ENCODE peak calls at places on chromosome 14, in six cellular contexts. I is H1, H is IMR-90, Z is neuronal stem cell, C is trophoblast cell, K is H9. O is an unnamed sample.

GRCh38 chr14:61460853-61461611 is 139.7 kb downstream of the PRKCH start:
- DNase-seq in H (peak; percentile 26), K (no peak), C (no peak), I (peak; percentile 42), Z (no peak), O (no peak)

GRCh38 chr14:71117839-71118743 is 210.8 kb downstream of the PCNX1 start:
- DNase-seq in I (no peak), Z (no peak), H (peak; percentile 78), C (peak; percentile 88), K (no peak), O (peak; percentile 93)

GRCh38 chr14:39322807-39323206 is 89.1 kb downstream of the MIA2 start:
- DNase-seq in K (no peak), I (no peak), Z (no peak), H (peak; percentile 51), C (no peak), O (no peak)

GRCh38 chr14:34615507-34615906 is 14.4 kb downstream of the SNX6 start:
- DNase-seq in C (no peak), I (no peak), K (no peak), H (no peak), Z (no peak), O (no peak)

GRCh38 chr14:103206023-103206481 is 82.8 kb downstream of the TNFAIP2 start:
- DNase-seq in K (no peak), I (no peak), C (peak; percentile 44), Z (no peak), H (no peak), O (no peak)

GRCh38 chr14:101072531-101072930 is 169.0 kb upstream of the RTL1 start:
- DNase-seq in K (peak; percentile 41), Z (no peak), C (no peak), H (peak; percentile 30), I (peak; percentile 45), O (peak; percentile 16)

GRCh38 chr14:28577711-28578131 is 188.9 kb upstream of the FOXG1 start:
- DNase-seq in Z (no peak), H (no peak), C (no peak), K (no peak), I (no peak), O (no peak)

GRCh38 chr14:80862983-80863382 is 78.6 kb downstream of the CEP128 start:
- DNase-seq in Z (no peak), K (no peak), C (no peak), H (no peak), I (no peak), O (no peak)

GRCh38 chr14:50980451-50980850 is 36.2 kb upstream of the PYGL start:
- DNase-seq in C (peak; percentile 77), Z (no peak), H (no peak), K (no peak), I (no peak), O (no peak)

GRCh38 chr14:69693145-69693544 is 73.8 kb upstream of the SRSF5 start:
- DNase-seq in Z (no peak), I (no peak), K (no peak), H (no peak), C (no peak), O (no peak)

GRCh38 chr14:77375973-77376372 is 921 bp downstream of the TMED8 start:
- DNase-seq in I (no peak), K (no peak), Z (no peak), C (no peak), H (no peak), O (no peak)

GRCh38 chr14:37326434-37326833 is 128.7 kb downstream of the MIPOL1 start:
- DNase-seq in H (no peak), C (no peak), K (no peak), I (no peak), Z (no peak), O (no peak)

GRCh38 chr14:80926706-80927384 is 14.7 kb downstream of the CEP128 start:
- DNase-seq in I (no peak), C (peak; percentile 94), H (peak; percentile 90), K (no peak), Z (no peak), O (peak; percentile 86)

GRCh38 chr14:94707494-94707893 is 62.4 kb downstream of the GSC start:
- DNase-seq in I (no peak), Z (no peak), C (no peak), K (peak; percentile 91), H (no peak), O (no peak)

GRCh38 chr14:76908834-76909233 is 82.6 kb downstream of the LRRC74A start:
- DNase-seq in I (no peak), Z (no peak), H (no peak), K (no peak), C (peak; percentile 21), O (no peak)

GRCh38 chr14:60317609-60318008 is 68.6 kb downstream of the PPM1A start:
- DNase-seq in Z (no peak), H (no peak), K (peak; percentile 56), I (no peak), C (no peak), O (no peak)

GRCh38 chr14:92726135-92726932 is 22.1 kb downstream of the LGMN start:
- DNase-seq in C (peak; percentile 76), I (no peak), Z (no peak), H (peak; percentile 89), K (no peak), O (peak; percentile 97)

DNA sequence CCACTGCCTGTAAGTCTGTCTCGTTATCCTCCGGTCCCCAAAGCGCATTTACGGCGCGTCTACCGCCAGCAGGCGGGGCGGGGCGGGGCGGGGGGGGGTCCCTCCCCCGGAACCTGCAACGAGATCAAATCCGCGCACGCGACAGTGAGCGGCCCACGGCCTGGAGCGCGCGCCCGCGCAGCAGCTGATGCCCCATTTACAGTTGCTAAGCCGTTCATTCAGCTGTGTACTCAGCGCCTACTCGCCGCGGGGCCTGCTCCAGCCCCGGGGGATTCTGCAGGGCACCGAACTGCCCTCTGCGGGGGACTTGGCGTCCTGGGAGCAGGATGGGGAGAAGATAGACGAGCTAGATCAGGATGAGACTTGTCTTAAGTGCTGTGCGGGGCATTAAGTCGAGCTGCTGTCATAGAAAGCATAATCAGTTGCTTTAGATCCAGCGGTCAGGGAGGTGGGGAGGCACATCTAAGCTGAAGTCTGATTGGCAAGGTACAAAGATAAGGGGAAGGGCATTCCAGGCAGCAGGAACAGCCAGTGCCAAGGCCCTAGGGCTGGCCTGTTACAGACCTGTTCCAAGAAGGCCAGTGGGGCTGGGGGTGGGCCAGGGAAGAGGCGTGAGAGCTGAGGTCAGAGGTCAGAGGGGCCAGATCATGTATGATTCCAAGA is 1.4 kb upstream of the CCDC85C start:
- DNase-seq in K (peak; percentile 49), Z (no peak), I (peak; percentile 71), H (peak; percentile 74), C (peak; percentile 35), O (peak; percentile 57)
- H2BK120ac ChIP-seq in K (no peak overlapping the region), Z (no peak overlapping the region), I (no peak overlapping the region), H (peak overlapping the region; percentile 47), C (no peak overlapping the region), O (no peak overlapping the region)

DNA sequence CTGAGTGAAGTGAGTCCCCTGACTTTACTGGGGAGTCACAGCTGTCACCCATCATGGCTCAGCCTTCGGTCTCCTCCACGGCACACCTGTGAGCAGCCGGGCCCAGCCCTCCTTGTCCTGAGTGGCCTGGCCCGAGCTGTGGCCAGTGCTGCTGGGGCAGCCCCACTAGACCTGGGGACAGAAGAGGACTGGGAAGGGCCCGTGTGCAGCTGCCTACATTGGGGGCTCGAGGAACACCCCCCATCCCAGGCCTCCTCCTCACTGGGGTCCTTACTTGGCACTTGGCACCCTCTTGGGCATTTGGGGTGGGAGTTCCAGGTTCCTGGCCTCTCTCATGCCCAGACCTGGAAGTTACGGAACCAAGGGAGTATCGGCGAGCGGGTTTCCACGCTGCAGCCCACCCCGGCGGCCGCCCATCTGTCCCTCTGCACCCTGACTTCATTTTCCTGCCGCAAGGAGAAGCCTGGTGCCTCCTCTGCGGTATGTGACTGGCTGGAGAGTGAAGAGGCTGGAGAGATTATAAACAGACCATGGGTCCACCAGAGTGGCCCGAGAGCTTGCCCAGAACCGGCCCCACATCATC is 179.7 kb downstream of the KIF26A start:
- DNase-seq in I (no peak), C (no peak), K (no peak), H (no peak), Z (no peak), O (no peak)
- H2BK120ac ChIP-seq in I (no peak overlapping the region), C (no peak overlapping the region), K (no peak overlapping the region), H (no peak overlapping the region), Z (peak overlapping the region; percentile 31), O (no peak overlapping the region)

GRCh38 chr14:99525699-99526080 is 44.5 kb downstream of the CCNK start:
- DNase-seq in I (no peak), C (no peak), K (no peak), Z (no peak), H (no peak), O (no peak)
- H2BK120ac ChIP-seq in I (no peak overlapping the region), C (no peak overlapping the region), K (no peak overlapping the region), Z (peak overlapping the region; percentile 67), H (no peak overlapping the region), O (no peak overlapping the region)

GRCh38 chr14:23693252-23693775 is 57.1 kb downstream of the DHRS2 start:
- DNase-seq in Z (no peak), H (no peak), I (no peak), C (no peak), K (no peak), O (no peak)
- H2BK120ac ChIP-seq in Z (no peak overlapping the region), H (no peak overlapping the region), I (no peak overlapping the region), C (peak overlapping the region; percentile 1), K (no peak overlapping the region), O (no peak overlapping the region)

DNA sequence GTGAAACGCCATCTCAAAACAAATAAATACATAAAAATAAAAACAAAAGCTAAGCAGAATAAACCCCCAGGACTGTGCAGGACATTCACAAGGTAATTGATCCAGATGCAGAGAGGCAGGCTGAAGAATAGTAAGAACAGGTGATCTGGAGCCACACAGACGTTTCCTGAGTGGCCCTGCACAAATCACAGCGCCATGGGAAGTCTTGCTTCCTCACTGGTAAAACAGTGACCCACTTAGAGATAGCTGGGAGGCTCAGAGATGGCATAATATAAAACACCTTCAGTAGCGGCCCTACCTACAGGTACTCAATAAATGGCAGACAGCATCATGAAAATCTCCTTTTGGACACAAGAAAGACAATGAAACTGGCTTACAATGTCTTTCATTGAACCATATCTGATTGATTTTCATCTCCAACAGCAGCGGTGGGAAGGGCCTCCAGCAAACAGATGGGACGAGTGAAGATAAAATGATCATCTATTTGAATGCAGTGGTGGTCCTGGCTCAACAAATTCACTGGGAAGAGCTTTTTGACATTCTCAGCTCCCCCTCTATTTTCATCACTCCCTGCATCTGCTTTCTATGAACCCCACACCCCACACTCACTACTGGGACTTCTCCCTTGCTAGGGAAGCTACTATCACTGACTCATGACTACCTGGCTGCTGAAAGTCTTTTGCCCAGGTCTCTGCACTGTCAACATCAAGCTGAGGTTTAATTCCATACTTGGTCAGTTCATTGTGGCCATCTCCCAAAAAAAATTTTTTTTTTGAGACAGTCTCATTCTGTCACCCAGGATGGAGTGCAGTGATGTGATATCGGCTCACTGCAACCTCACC is 63.8 kb downstream of the FOXN3 start:
- DNase-seq in C (no peak), Z (no peak), K (no peak), I (no peak), H (no peak), O (no peak)
- H2BK120ac ChIP-seq in C (no peak overlapping the region), Z (no peak overlapping the region), K (no peak overlapping the region), I (no peak overlapping the region), H (no peak overlapping the region), O (peak overlapping the region; percentile 6)

GRCh38 chr14:57061009-57061711 is 207.5 kb downstream of the EXOC5 start:
- DNase-seq in K (no peak), H (no peak), I (no peak), C (no peak), Z (no peak), O (no peak)
- H2BK120ac ChIP-seq in K (no peak overlapping the region), H (no peak overlapping the region), I (no peak overlapping the region), C (no peak overlapping the region), Z (no peak overlapping the region), O (no peak overlapping the region)

GRCh38 chr14:32939254-32940065 is 781 bp downstream of the NPAS3 start:
- DNase-seq in K (peak; percentile 72), I (peak; percentile 72), Z (peak; percentile 59), C (peak; percentile 71), H (peak; percentile 16), O (peak; percentile 90)
- H2BK120ac ChIP-seq in K (no peak overlapping the region), I (no peak overlapping the region), Z (no peak overlapping the region), C (no peak overlapping the region), H (no peak overlapping the region), O (peak overlapping the region; percentile 98)